ENCODE peak calls at places on chromosome 17, in seven cellular contexts. M is H9, V is IMR-90, D is H1, W is neuronal stem cell, A is trophoblast cell, P is mesenchymal stem cell. G is an unnamed sample.

GRCh38 chr17:32536736-32537646 is 50.2 kb downstream of the CDK5R1 start:
- DNase-seq in M (no peak), V (peak; percentile 44), D (no peak), W (no peak), A (peak; percentile 9), P (peak; percentile 88), G (no peak)

GRCh38 chr17:49434821-49435581 is 20.3 kb upstream of the PHB1 start:
- DNase-seq in M (peak; percentile 89), V (peak; percentile 41), D (peak; percentile 38), W (peak; percentile 69), A (peak; percentile 60), P (peak; percentile 66), G (peak; percentile 83)

GRCh38 chr17:6314311-6314710 is 120.6 kb downstream of the AIPL1 start:
- DNase-seq in M (no peak), V (no peak), D (no peak), W (no peak), A (no peak), P (no peak), G (no peak)

GRCh38 chr17:2172447-2172938 is 117.6 kb downstream of the HIC1 start:
- DNase-seq in M (no peak), V (peak; percentile 92), D (no peak), W (no peak), A (no peak), P (no peak), G (peak; percentile 57)

GRCh38 chr17:9557846-9558245 is 17.8 kb downstream of the STX8 start:
- DNase-seq in M (no peak), V (no peak), D (no peak), W (no peak), A (no peak), P (no peak), G (no peak)

GRCh38 chr17:51046527-51047384 is 73.9 kb downstream of the SPAG9 start:
- DNase-seq in M (peak; percentile 93), V (peak; percentile 87), D (peak; percentile 53), W (peak; percentile 97), A (no peak), P (peak; percentile 90), G (peak; percentile 97)

GRCh38 chr17:77756028-77756427 is 202.5 kb upstream of the TNRC6C start:
- DNase-seq in M (no peak), V (no peak), D (no peak), W (no peak), A (no peak), P (no peak), G (no peak)

GRCh38 chr17:41457656-41458055 is 9.5 kb downstream of the KRT32 start:
- DNase-seq in M (no peak), V (no peak), D (no peak), W (no peak), A (no peak), P (no peak), G (no peak)

GRCh38 chr17:7993972-7994589 is 8.3 kb upstream of the GUCY2D start:
- DNase-seq in M (no peak), V (no peak), D (no peak), W (no peak), A (no peak), P (no peak), G (no peak)

GRCh38 chr17:50607522-50607921 is 27.2 kb upstream of the ABCC3 start:
- DNase-seq in M (no peak), V (no peak), D (no peak), W (no peak), A (no peak), P (no peak), G (no peak)

GRCh38 chr17:36705651-36706436 is 104.5 kb downstream of the MRM1 start:
- DNase-seq in M (peak; percentile 80), V (peak; percentile 4), D (no peak), W (no peak), A (peak; percentile 46), P (peak; percentile 18), G (peak; percentile 72)

GRCh38 chr17:33701910-33702309 is 408.8 kb upstream of the ASIC2 start:
- DNase-seq in M (no peak), V (no peak), D (no peak), W (no peak), A (no peak), P (no peak), G (no peak)

GRCh38 chr17:21524211-21524591 is 148.0 kb downstream of the KCNJ12 start:
- DNase-seq in M (no peak), V (peak; percentile 81), D (no peak), W (no peak), A (peak; percentile 68), P (no peak), G (no peak)

GRCh38 chr17:48484256-48484655 is 46.6 kb downstream of the HOXB1 start:
- DNase-seq in M (no peak), V (peak; percentile 76), D (no peak), W (no peak), A (no peak), P (peak; percentile 76), G (no peak)

GRCh38 chr17:2087597-2088211 is 32.8 kb downstream of the HIC1 start:
- DNase-seq in M (no peak), V (peak; percentile 12), D (no peak), W (no peak), A (peak; percentile 28), P (peak; percentile 55), G (no peak)

GRCh38 chr17:66542967-66543525 is 240.6 kb downstream of the PRKCA start:
- DNase-seq in M (no peak), V (peak; percentile 92), D (no peak), W (no peak), A (no peak), P (peak; percentile 72), G (no peak)

GRCh38 chr17:68248199-68248825 is 469 bp downstream of the AMZ2 start:
- DNase-seq in M (no peak), V (peak; percentile 57), D (no peak), W (no peak), A (peak; percentile 56), P (peak; percentile 83), G (no peak)

GRCh38 chr17:14302421-14303099 is 1.7 kb downstream of the HS3ST3B1 start:
- DNase-seq in M (peak; percentile 83), V (peak; percentile 86), D (no peak), W (peak; percentile 82), A (peak; percentile 93), P (peak; percentile 86), G (peak; percentile 86)

GRCh38 chr17:21039839-21040575 is 2.8 kb downstream of the USP22 start:
- DNase-seq in M (no peak), V (peak; percentile 56), D (no peak), W (no peak), A (peak; percentile 47), P (peak; percentile 54), G (peak; percentile 78)

GRCh38 chr17:79127534-79128135 is 53.0 kb downstream of the ENGASE start:
- DNase-seq in M (no peak), V (no peak), D (no peak), W (no peak), A (no peak), P (no peak), G (no peak)

GRCh38 chr17:64326420-64327054 is 63.5 kb upstream of the TEX2 start:
- DNase-seq in M (no peak), V (no peak), D (no peak), W (no peak), A (no peak), P (peak; percentile 29), G (no peak)

GRCh38 chr17:80109713-80110446 is 8.5 kb downstream of the GAA start:
- DNase-seq in M (no peak), V (no peak), D (no peak), W (no peak), A (peak; percentile 44), P (no peak), G (no peak)

GRCh38 chr17:19933221-19933620 is 44.4 kb downstream of the AKAP10 start:
- DNase-seq in M (no peak), V (peak; percentile 31), D (no peak), W (no peak), A (peak; percentile 42), P (no peak), G (no peak)

GRCh38 chr17:40059729-40060475 is 2.9 kb upstream of the THRA start:
- DNase-seq in M (no peak), V (no peak), D (no peak), W (no peak), A (no peak), P (no peak), G (no peak)
- H3K4ac ChIP-seq in M (no peak overlapping the region), V (no peak overlapping the region), D (no peak overlapping the region), W (no peak overlapping the region), A (no peak overlapping the region), P (no peak overlapping the region), G (no peak overlapping the region)

GRCh38 chr17:1029196-1029911 is 32.4 kb downstream of the TIMM22 start:
- DNase-seq in M (no peak), V (peak; percentile 73), D (no peak), W (no peak), A (no peak), P (peak; percentile 81), G (no peak)

GRCh38 chr17:1024076-1024475 is 27.1 kb downstream of the TIMM22 start:
- DNase-seq in M (no peak), V (no peak), D (no peak), W (no peak), A (no peak), P (no peak), G (no peak)

GRCh38 chr17:1026599-1026975 is 29.7 kb downstream of the TIMM22 start:
- DNase-seq in M (no peak), V (no peak), D (no peak), W (no peak), A (no peak), P (no peak), G (no peak)

GRCh38 chr17:1025733-1026598 is 29.0 kb downstream of the TIMM22 start:
- DNase-seq in M (no peak), V (no peak), D (no peak), W (no peak), A (no peak), P (no peak), G (no peak)

GRCh38 chr17:1027044-1027443 is 30.1 kb downstream of the TIMM22 start:
- DNase-seq in M (no peak), V (no peak), D (no peak), W (no peak), A (no peak), P (no peak), G (no peak)
- H3K27ac ChIP-seq in M (no peak overlapping the region), V (no peak overlapping the region), D (no peak overlapping the region), W (no peak overlapping the region), A (no peak overlapping the region), P (no peak overlapping the region), G (no peak overlapping the region)

GRCh38 chr17:81819648-81820171 is 13.4 kb downstream of the MCRIP1 start:
- DNase-seq in M (no peak), V (no peak), D (no peak), W (no peak), A (no peak), P (no peak), G (no peak)
- H3K4ac ChIP-seq in M (no peak overlapping the region), V (no peak overlapping the region), D (no peak overlapping the region), W (no peak overlapping the region), A (no peak overlapping the region), P (no peak overlapping the region), G (no peak overlapping the region)

DNA sequence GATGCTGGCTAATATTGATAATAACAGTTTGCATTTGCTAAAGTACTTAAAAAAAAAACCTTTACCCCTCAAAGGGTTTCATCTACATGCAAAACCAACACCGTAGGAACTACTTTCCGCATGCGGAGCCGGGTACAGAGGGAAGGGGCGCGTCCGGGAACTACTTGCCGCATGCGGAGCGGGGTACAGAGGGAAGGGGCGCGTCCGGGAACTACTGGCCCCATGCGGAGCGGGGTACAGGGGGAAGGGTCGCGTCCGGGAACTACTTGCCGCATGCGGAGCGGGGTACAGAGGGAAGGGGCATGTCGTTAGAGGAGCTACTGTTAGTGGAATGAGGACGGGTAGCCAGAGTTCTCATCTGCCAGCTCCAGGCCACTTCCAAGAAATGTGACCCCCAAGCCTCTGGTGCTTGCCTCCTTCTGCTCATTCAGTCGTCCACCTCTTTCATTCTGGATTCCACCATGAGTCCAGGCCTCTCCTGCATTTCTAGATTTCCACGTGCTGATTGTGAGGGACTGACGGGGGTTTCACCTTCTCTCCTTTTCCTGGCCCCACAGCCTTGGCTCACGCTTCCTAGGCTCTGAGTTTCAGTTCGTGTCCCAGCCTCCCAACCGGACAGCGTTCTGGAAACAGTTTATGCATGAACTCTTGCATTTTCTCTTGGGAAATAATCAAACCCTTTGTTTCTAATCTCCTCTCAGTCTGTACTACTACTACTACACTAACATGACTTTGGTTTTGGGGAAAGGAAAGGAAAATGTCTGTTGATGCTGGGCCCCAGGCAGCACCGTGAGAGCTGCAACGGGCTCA is 26.9 kb downstream of the MINK1 start:
- DNase-seq in M (no peak), V (no peak), D (no peak), W (no peak), A (no peak), P (no peak), G (no peak)
- H3K27ac ChIP-seq in M (no peak overlapping the region), V (no peak overlapping the region), D (peak overlapping the region; percentile 59), W (no peak overlapping the region), A (peak overlapping the region; percentile 55), P (no peak overlapping the region), G (no peak overlapping the region)